ENCODE peak calls at places on chromosome 22, in five cellular contexts. J, H, W, I and C are unnamed samples.

GRCh38 chr22:37659066-37659896 is 758 bp downstream of the PDXP start:
- DNase-seq in J (no peak), W (no peak), H (peak; percentile 64), I (no peak), C (no peak)

GRCh38 chr22:23128269-23129108 is 13.3 kb downstream of the RSPH14 start:
- DNase-seq in W (peak; percentile 59), J (peak; percentile 84), H (peak; percentile 66), I (peak; percentile 74), C (peak; percentile 75)

GRCh38 chr22:22682807-22683667 is 38.6 kb downstream of the GGTLC2 start:
- DNase-seq in J (peak; percentile 65), I (no peak), W (no peak), H (no peak), C (no peak)

GRCh38 chr22:49959782-49960158 is 802 bp upstream of the PIM3 start:
- DNase-seq in H (no peak), W (no peak), I (no peak), J (no peak), C (no peak)

GRCh38 chr22:37082251-37082650 is 27.3 kb downstream of the TMPRSS6 start:
- DNase-seq in W (no peak), H (no peak), J (peak; percentile 7), I (no peak), C (no peak)

GRCh38 chr22:19035474-19036228 is 86.6 kb downstream of the DGCR2 start:
- DNase-seq in I (no peak), H (peak; percentile 43), W (no peak), J (no peak), C (peak; percentile 5)

GRCh38 chr22:22811016-22812009 is 76.3 kb upstream of the IGLL5 start:
- DNase-seq in J (no peak), I (peak; percentile 14), H (no peak), W (no peak), C (no peak)

GRCh38 chr22:28108851-28109250 is 189.8 kb upstream of the PITPNB start:
- DNase-seq in H (no peak), I (no peak), W (no peak), J (no peak), C (no peak)

GRCh38 chr22:20530368-20531153 is 23.2 kb downstream of the MED15 start:
- DNase-seq in H (peak; percentile 52), J (peak; percentile 83), W (no peak), I (no peak), C (peak; percentile 75)

GRCh38 chr22:49284389-49284788 is 543.3 kb downstream of the BRD1 start:
- DNase-seq in I (no peak), H (no peak), J (no peak), W (no peak), C (no peak)

GRCh38 chr22:20024225-20025087 is 3.5 kb downstream of the TANGO2 start:
- DNase-seq in W (peak; percentile 63), I (no peak), H (no peak), J (no peak), C (no peak)

GRCh38 chr22:49930128-49930527 is 11.7 kb downstream of the CRELD2 start:
- DNase-seq in W (no peak), I (no peak), J (no peak), H (no peak), C (no peak)

GRCh38 chr22:19776433-19777031 is 16.0 kb downstream of the TBX1 start:
- DNase-seq in W (peak; percentile 10), I (no peak), H (no peak), J (peak; percentile 19), C (peak; percentile 83)

GRCh38 chr22:36052505-36052941 is 23.9 kb upstream of the RBFOX2 start:
- DNase-seq in W (no peak), J (peak; percentile 57), I (no peak), H (no peak), C (peak; percentile 25)

GRCh38 chr22:49553076-49553475 is 274.6 kb downstream of the BRD1 start:
- DNase-seq in H (no peak), I (no peak), J (no peak), W (no peak), C (no peak)

GRCh38 chr22:46767249-46767985 is 5.0 kb downstream of the TBC1D22A start:
- DNase-seq in J (no peak), I (no peak), H (peak; percentile 32), W (no peak), C (no peak)

GRCh38 chr22:20138417-20138738 is 6.8 kb downstream of the ZDHHC8 start:
- DNase-seq in J (no peak), I (no peak), H (no peak), W (no peak), C (no peak)

GRCh38 chr22:30116362-30117117 is 36.3 kb downstream of the HORMAD2 start:
- DNase-seq in W (no peak), H (no peak), J (peak; percentile 78), I (no peak), C (peak; percentile 45)

GRCh38 chr22:47061226-47061625 is 298.8 kb downstream of the TBC1D22A start:
- DNase-seq in J (no peak), I (no peak), W (peak; percentile 2), H (no peak), C (no peak)

GRCh38 chr22:46069518-46070214 is 80.7 kb upstream of the PPARA start:
- DNase-seq in J (peak; percentile 91), I (peak; percentile 91), H (peak; percentile 89), W (peak; percentile 84), C (peak; percentile 94)

GRCh38 chr22:33851985-33852384 is 68.3 kb downstream of the LARGE1 start:
- DNase-seq in H (no peak), J (no peak), W (no peak), I (no peak), C (peak; percentile 43)

GRCh38 chr22:33850227-33850626 is 70.0 kb downstream of the LARGE1 start:
- DNase-seq in J (no peak), I (no peak), W (no peak), H (no peak), C (no peak)

GRCh38 chr22:33853200-33854097 is 66.8 kb downstream of the LARGE1 start:
- DNase-seq in H (peak; percentile 74), W (peak; percentile 60), I (peak; percentile 65), J (peak; percentile 77), C (peak; percentile 76)

GRCh38 chr22:33850724-33851123 is 69.6 kb downstream of the LARGE1 start:
- DNase-seq in J (no peak), I (no peak), H (no peak), W (no peak), C (no peak)

DNA sequence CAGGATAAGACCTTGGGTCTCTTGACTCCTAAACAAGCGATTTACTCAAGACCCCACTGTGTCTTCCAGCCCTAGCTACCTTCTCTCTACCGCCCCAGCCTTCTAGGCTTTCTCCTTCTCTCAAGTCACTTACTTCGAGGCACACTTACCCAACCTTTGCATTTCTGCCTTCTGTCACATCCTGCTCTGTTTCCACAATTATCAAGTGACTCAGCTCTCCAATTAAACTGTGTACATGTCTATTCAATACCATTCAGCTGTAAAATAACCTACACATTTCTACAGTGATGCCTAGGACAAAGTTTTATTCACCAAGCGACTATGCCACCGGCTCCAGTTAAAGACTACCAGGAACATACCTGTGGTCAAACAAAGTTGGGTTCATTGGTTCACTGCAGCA is 69.0 kb downstream of the LARGE1 start:
- DNase-seq in H (no peak), J (peak; percentile 44), W (no peak), I (no peak), C (peak; percentile 53)
- H3K4me3 ChIP-seq in H (no peak overlapping the region), J (no peak overlapping the region), W (no peak overlapping the region), I (no peak overlapping the region), C (no peak overlapping the region)

DNA sequence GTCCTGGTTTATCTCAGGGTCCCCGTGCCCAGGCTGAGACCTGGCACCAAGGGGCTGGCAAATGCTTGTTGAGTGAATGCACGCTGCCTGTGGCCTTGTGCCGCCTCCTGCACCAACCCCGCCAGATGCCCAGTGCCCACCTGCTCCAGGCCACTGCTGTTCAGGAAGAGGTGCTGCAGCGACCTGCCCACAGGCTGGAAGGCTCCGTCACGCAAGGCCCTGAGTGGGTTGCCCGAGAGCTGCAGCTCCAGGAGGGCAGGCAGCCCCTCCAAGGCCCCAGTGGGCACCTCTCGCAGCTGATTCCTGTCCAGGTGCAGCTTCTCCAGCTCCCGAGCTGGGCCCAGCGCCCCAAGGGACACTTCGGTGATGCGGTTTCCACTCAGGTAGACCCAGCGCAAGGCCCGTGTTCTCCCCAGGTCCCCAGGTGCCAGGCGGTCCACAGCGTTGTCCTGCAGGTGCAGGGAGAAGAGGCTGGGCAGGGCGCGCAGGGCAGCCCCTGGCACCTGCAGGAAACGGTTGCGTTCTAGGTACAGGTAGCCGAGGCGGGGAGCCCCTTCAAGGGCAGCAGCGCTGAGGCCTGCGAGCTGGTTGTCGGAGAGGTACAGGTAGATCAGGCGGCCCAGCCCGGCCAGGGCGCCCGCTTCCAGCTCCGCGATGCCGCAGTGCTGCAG is 3.6 kb downstream of the CHADL start:
- DNase-seq in H (no peak), W (no peak), J (no peak), I (no peak), C (no peak)
- TF ChIP-seq CTCF in H (no peak), W (no peak), J (no peak), I (no peak), C (no peak)

GRCh38 chr22:44711236-44711560 is 9.2 kb downstream of the PRR5 start:
- DNase-seq in H (no peak), I (no peak), W (no peak), J (no peak), C (no peak)

GRCh38 chr22:44710474-44711235 is 8.7 kb downstream of the PRR5 start:
- DNase-seq in W (no peak), J (no peak), I (no peak), H (no peak), C (no peak)

GRCh38 chr22:44707752-44708151 is 5.7 kb downstream of the PRR5 start:
- DNase-seq in H (no peak), I (no peak), J (peak; percentile 70), W (no peak), C (no peak)

GRCh38 chr22:44711701-44712100 is 9.7 kb downstream of the PRR5 start:
- DNase-seq in H (no peak), I (no peak), J (no peak), W (no peak), C (no peak)

GRCh38 chr22:44709881-44710400 is 7.9 kb downstream of the PRR5 start:
- DNase-seq in J (no peak), W (no peak), H (no peak), I (no peak), C (no peak)
- H3K4me3 ChIP-seq in J (no peak overlapping the region), W (no peak overlapping the region), H (no peak overlapping the region), I (no peak overlapping the region), C (no peak overlapping the region)

GRCh38 chr22:26170795-26171194 is 1.5 kb downstream of the SEZ6L start:
- DNase-seq in I (no peak), H (no peak), J (no peak), W (peak; percentile 13), C (no peak)
- TF ChIP-seq CTCF in I (no peak), H (no peak), J (no peak), W (no peak), C (no peak)

GRCh38 chr22:38799265-38800002 is 5.5 kb upstream of the DNAL4 start:
- DNase-seq in H (no peak), W (no peak), J (peak; percentile 37), I (no peak), C (peak; percentile 82)

GRCh38 chr22:38798496-38798895 is 4.6 kb upstream of the DNAL4 start:
- DNase-seq in W (no peak), I (no peak), H (no peak), J (no peak), C (no peak)

DNA sequence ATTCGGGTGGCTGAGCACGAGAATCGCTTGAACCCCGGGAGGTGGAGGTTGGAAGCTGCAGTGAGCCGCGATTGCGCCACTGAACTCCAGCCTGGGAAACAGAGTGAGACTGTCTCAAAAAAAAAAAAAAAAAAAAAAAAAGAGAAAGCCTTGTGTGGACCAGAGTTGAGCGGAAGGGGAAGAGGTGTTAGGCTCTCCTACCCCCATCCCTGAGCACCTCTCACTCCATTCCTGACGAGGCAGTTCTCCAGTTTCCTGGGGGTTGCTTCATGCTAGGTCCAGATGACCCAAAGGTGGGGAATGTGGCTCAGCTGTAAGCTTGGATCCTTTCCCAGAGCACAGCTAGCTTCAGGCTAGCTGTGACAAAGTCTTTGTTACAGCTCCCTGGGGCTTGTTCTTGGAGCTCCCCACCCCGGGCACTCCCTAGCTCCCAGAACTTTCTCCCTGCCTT is 8.8 kb upstream of the DNAL4 start:
- DNase-seq in I (peak; percentile 41), J (peak; percentile 95), H (no peak), W (no peak), C (peak; percentile 90)
- H3K4me3 ChIP-seq in I (no peak overlapping the region), J (no peak overlapping the region), H (no peak overlapping the region), W (no peak overlapping the region), C (no peak overlapping the region)